ENCODE peak calls at places on chromosomes 6 and 20, in eight cellular contexts. A is Panc1, Q is HCT116, S is GM23338, C is GM12878, H is A549, N is HepG2, W is K562. F is an unnamed sample.

GRCh38 chr6:140480852-140481251 is 1106.4 kb upstream of the CITED2 start:
- DNase-seq in N (no peak), W (no peak), S (no peak), H (no peak), A (no peak), C (no peak), Q (no peak), F (peak)

GRCh38 chr6:126041516-126042447 is 55.4 kb downstream of the TRMT11 start:
- DNase-seq in S (no peak), W (no peak), Q (no peak), A (no peak), H (no peak), C (no peak), N (no peak), F (no peak)

GRCh38 chr20:40961686-40962640 is 66.7 kb upstream of the TOP1 start:
- DNase-seq in W (no peak), C (no peak), N (no peak), S (no peak), A (no peak), Q (no peak), H (no peak), F (no peak)

GRCh38 chr6:82030301-82030700 is 217.2 kb downstream of the IBTK start:
- DNase-seq in Q (no peak), W (no peak), H (no peak), A (no peak), N (no peak), C (no peak), S (no peak), F (no peak)

GRCh38 chr6:20440291-20440690 is 38.6 kb downstream of the E2F3 start:
- DNase-seq in C (no peak), Q (no peak), N (no peak), A (no peak), W (no peak), S (no peak), H (no peak), F (no peak)

GRCh38 chr20:41078329-41078728 is 49.7 kb downstream of the TOP1 start:
- DNase-seq in C (peak), Q (no peak), H (peak), W (no peak), S (peak), N (peak), A (no peak), F (no peak)

GRCh38 chr6:127458817-127459216 is 372 bp downstream of the KIAA0408 start:
- DNase-seq in Q (no peak), C (no peak), H (no peak), N (peak), W (no peak), S (no peak), A (no peak), F (no peak)

GRCh38 chr6:148700713-148701392 is 46.0 kb upstream of the UST start:
- DNase-seq in Q (no peak), W (no peak), C (no peak), A (no peak), H (no peak), N (no peak), S (peak), F (no peak)

GRCh38 chr6:142902636-142903053 is 42.3 kb downstream of the HIVEP2 start:
- DNase-seq in A (peak), W (peak), C (peak), N (peak), S (no peak), Q (peak), H (peak), F (peak)

GRCh38 chr6:136517002-136517401 is 33.2 kb downstream of the MAP7 start:
- DNase-seq in H (peak), S (no peak), N (no peak), C (no peak), A (no peak), Q (no peak), W (no peak), F (no peak)

GRCh38 chr20:2747676-2748235 is 52.7 kb downstream of the CPXM1 start:
- DNase-seq in N (no peak), W (no peak), S (no peak), Q (no peak), H (no peak), C (no peak), A (no peak), F (no peak)

GRCh38 chr20:990293-990959 is 11.7 kb downstream of the RSPO4 start:
- DNase-seq in C (no peak), A (no peak), W (no peak), Q (no peak), H (no peak), N (no peak), S (no peak), F (no peak)

GRCh38 chr6:12249516-12250394 is 40.4 kb upstream of the EDN1 start:
- DNase-seq in Q (no peak), C (no peak), W (no peak), N (no peak), A (no peak), S (no peak), H (no peak), F (no peak)

GRCh38 chr6:107435798-107436197 is 23.6 kb downstream of the PDSS2 start:
- DNase-seq in S (no peak), Q (no peak), A (no peak), N (no peak), H (no peak), C (no peak), W (no peak), F (no peak)

GRCh38 chr20:17856024-17856564 is 112.5 kb downstream of the SNX5 start:
- DNase-seq in W (no peak), Q (no peak), S (no peak), C (peak), N (peak), A (no peak), H (no peak), F (no peak)

GRCh38 chr6:18327621-18328548 is 59.3 kb upstream of the RNF144B start:
- DNase-seq in Q (no peak), A (no peak), C (no peak), S (peak), N (no peak), W (peak), H (no peak), F (no peak)

GRCh38 chr6:77150736-77151135 is 312.6 kb downstream of the HTR1B start:
- DNase-seq in C (no peak), H (no peak), Q (no peak), A (no peak), S (no peak), W (no peak), N (no peak), F (no peak)

GRCh38 chr6:118783931-118784528 is 109.9 kb upstream of the ASF1A start:
- DNase-seq in Q (no peak), S (no peak), N (no peak), A (no peak), W (no peak), H (no peak), C (no peak), F (no peak)

GRCh38 chr6:138289739-138290138 is 71.4 kb upstream of the PBOV1 start:
- DNase-seq in N (peak), S (peak), H (peak), C (no peak), W (peak), A (no peak), Q (no peak), F (no peak)

GRCh38 chr6:160042014-160042773 is 73.3 kb downstream of the IGF2R start:
- DNase-seq in W (no peak), C (no peak), N (no peak), A (no peak), Q (no peak), H (no peak), S (no peak), F (no peak)

GRCh38 chr6:36386495-36387439 is 702 bp downstream of the ETV7 start:
- DNase-seq in H (peak), A (peak), C (no peak), S (peak), W (peak), Q (no peak), N (no peak), F (no peak)

GRCh38 chr6:5219292-5219691 is 41.5 kb downstream of the LYRM4 start:
- DNase-seq in W (no peak), C (no peak), S (no peak), Q (no peak), N (no peak), H (no peak), A (no peak), F (no peak)

GRCh38 chr6:48144024-48144423 is 33.0 kb upstream of the PTCHD4 start:
- DNase-seq in Q (no peak), C (no peak), S (no peak), W (no peak), H (no peak), N (no peak), A (no peak), F (no peak)

GRCh38 chr6:9516207-9516606 is 898.7 kb downstream of the TFAP2A start:
- DNase-seq in H (peak), W (no peak), Q (peak), C (no peak), N (no peak), A (no peak), S (peak), F (no peak)

GRCh38 chr20:61026173-61026572 is 225.9 kb upstream of the CDH4 start:
- DNase-seq in Q (no peak), H (no peak), S (no peak), W (no peak), N (no peak), C (no peak), A (no peak), F (no peak)

GRCh38 chr20:61026731-61027130 is 225.3 kb upstream of the CDH4 start:
- DNase-seq in S (no peak), A (no peak), N (no peak), Q (no peak), H (no peak), W (no peak), C (no peak), F (no peak)

GRCh38 chr20:61025536-61025935 is 226.5 kb upstream of the CDH4 start:
- DNase-seq in Q (no peak), N (no peak), S (no peak), H (no peak), C (no peak), A (no peak), W (no peak), F (no peak)

GRCh38 chr20:61024390-61024789 is 227.7 kb upstream of the CDH4 start:
- DNase-seq in W (no peak), H (no peak), S (no peak), C (no peak), N (no peak), Q (no peak), A (no peak), F (no peak)

DNA sequence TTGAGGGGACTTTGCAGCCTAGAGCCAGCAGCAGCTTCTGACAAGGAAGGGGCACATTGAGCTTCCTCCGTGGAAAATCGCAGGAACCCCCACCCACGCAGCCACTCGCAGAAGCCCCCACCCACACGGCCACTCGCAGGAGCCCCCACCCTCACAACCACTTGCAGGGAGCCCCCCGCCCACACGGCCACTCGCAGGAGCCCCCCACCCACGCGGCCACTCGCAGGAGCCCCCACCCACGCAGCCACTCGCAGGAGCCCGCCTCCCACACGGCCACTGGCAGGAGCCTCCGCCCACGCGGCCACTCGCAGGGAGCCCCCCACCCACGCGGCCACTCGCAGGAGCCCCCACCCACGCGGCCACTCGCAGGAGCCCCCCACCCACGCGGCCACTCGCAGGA is 228.4 kb upstream of the CDH4 start:
- DNase-seq in N (no peak), C (no peak), W (no peak), S (no peak), Q (no peak), H (no peak), A (no peak), F (no peak)
- H3K27ac ChIP-seq in N (no peak), C (no peak), W (no peak), S (no peak), Q (no peak), H (no peak), A (no peak), F (no peak)

GRCh38 chr6:93416575-93417420 is 2.6 kb downstream of the EPHA7 start:
- DNase-seq in S (peak), A (no peak), Q (no peak), W (no peak), N (no peak), H (peak), C (no peak), F (no peak)
- H3K4me3 ChIP-seq in S (peak), A (peak), Q (no peak), W (no peak), N (no peak), H (peak), C (no peak), F (no peak)

GRCh38 chr6:39821739-39822532 is 29.8 kb downstream of the DAAM2 start:
- DNase-seq in C (no peak), H (no peak), N (no peak), W (no peak), Q (no peak), S (peak), A (no peak), F (no peak)

GRCh38 chr6:39819676-39820075 is 27.5 kb downstream of the DAAM2 start:
- DNase-seq in W (no peak), Q (no peak), C (no peak), H (no peak), N (no peak), S (no peak), A (no peak), F (no peak)

GRCh38 chr6:39819226-39819625 is 27.1 kb downstream of the DAAM2 start:
- DNase-seq in A (no peak), H (no peak), W (no peak), S (no peak), N (no peak), C (no peak), Q (no peak), F (no peak)

GRCh38 chr6:39821014-39821738 is 29.0 kb downstream of the DAAM2 start:
- DNase-seq in Q (no peak), H (no peak), N (no peak), S (no peak), C (no peak), A (no peak), W (no peak), F (no peak)

DNA sequence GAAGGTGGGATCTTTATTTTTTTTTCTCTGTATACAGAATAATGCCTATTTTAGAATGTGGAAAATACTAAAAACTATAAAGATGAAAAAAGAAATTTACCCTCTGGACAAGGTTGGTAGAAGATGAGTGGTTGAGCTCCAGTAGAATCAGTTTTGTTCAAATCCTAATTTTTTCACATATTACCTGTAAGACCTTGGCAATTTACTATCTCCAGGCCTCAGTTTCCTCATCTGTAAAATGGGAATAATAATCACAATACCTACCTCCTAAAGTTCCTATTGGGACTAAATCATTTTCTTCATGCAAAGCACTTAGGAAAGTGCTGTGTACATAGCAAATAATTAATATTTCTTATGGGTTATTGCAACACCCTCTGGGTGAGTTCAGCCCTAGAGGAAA is 28.4 kb downstream of the DAAM2 start:
- DNase-seq in S (no peak), H (no peak), Q (no peak), C (no peak), A (no peak), N (no peak), W (no peak), F (no peak)
- TF ChIP-seq REST in S (no peak), H (no peak), Q (no peak), C (no peak), A (no peak), N (no peak), W (no peak), F (no peak)

GRCh38 chr6:135176464-135176863 is 4.6 kb upstream of the MYB start:
- DNase-seq in W (no peak), H (no peak), N (no peak), A (no peak), C (no peak), Q (no peak), S (no peak), F (no peak)
- H3K27ac ChIP-seq in W (no peak), H (no peak), N (no peak), A (no peak), C (peak), Q (no peak), S (no peak), F (peak)

GRCh38 chr6:26595669-26596269 is 984 bp upstream of the ABT1 start:
- DNase-seq in A (peak), H (peak), W (peak), C (no peak), Q (peak), S (peak), N (peak), F (peak)

GRCh38 chr6:26597821-26598220 is 1.1 kb downstream of the ABT1 start:
- DNase-seq in S (no peak), C (no peak), A (no peak), W (no peak), N (no peak), H (no peak), Q (no peak), F (no peak)

GRCh38 chr6:26596579-26597388 is at the start of gene ABT1:
- DNase-seq in W (peak), C (peak), Q (peak), N (peak), A (peak), S (peak), H (peak), F (peak)

GRCh38 chr6:26598267-26598666 is 1.5 kb downstream of the ABT1 start:
- DNase-seq in S (no peak), N (no peak), Q (no peak), C (no peak), A (no peak), W (no peak), H (no peak), F (no peak)

GRCh38 chr6:26597389-26597766 is 625 bp downstream of the ABT1 start:
- DNase-seq in H (no peak), C (no peak), S (no peak), N (no peak), W (no peak), Q (no peak), A (no peak), F (no peak)
- H3K4me3 ChIP-seq in H (peak), C (peak), S (peak), N (peak), W (peak), Q (peak), A (peak), F (peak)

DNA sequence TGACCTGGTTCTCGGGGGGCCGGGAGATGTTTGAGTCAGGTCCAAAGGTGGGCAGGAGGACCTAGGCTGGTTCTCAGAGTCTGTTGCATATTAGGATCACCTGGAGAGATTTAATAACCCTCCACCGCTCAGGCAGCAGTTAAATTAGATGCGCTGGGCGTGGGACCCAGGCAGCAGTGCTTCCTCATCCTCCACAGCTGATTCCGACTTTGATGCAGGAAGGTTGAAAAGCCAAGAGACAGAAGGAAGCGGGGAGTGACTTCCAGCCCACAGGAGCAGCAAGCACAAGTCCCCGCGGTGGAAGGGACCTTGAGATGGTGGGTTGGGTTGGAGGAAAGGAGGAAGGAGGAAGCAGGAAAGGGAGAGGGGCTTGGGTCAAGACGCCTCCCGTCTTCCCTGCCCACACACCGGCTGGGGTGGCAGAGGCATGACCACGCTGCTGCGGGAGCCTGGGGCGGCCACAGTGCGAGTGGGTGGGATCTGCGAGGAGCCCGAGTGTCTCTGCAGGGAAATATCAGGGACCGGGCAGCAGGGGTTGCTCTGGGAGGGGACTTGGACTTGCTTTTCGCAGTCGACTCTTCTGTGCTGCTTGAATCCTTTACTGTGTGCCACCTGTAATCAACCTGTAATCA is 146.0 kb downstream of the PHACTR3 start:
- DNase-seq in S (no peak), Q (no peak), C (no peak), W (no peak), N (no peak), A (no peak), H (no peak), F (no peak)
- TF ChIP-seq REST in S (no peak), Q (no peak), C (no peak), W (no peak), N (no peak), A (no peak), H (no peak), F (no peak)

DNA sequence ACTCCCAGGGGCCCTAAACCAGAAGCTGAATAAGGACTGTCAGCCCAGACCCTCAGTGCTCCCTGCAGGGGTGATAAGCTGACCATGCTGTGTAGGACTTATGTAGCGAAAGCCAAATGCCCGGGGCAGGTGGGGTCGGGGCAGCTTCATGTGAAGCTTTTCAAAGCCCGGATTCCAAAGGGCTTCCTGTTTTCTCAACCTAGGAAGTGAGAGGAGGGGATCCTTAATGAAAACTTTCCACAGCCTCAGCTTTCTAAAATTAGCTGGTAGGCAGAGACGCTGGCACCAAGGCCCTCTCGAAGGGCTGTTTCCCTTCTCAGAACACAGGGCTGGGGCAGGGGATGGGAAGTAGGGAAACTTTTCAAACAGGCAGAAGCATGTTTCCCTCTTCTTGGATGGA is 149.0 kb downstream of the NFATC2 start:
- DNase-seq in H (no peak), A (no peak), Q (no peak), S (no peak), C (no peak), W (no peak), N (no peak), F (no peak)
- H3K27ac ChIP-seq in H (no peak), A (no peak), Q (no peak), S (no peak), C (no peak), W (no peak), N (no peak), F (no peak)